ENCODE peak calls at places on chromosomes 16 and 17, in eight cellular contexts. One of them, this sample, is unnamed.

GRCh38 chr17:35612924-35613521 is 25.9 kb downstream of the AP2B1 start:
- DNase-seq in uterus: no peak
- DNase-seq in heart left ventricle: no peak
- DNase-seq in pancreas: no peak
- DNase-seq in transverse colon: peak
- DNase-seq in PC-3: peak
- DNase-seq in dorsolateral prefrontal cortex: peak
- DNase-seq in A549: peak
- DNase-seq in this sample: peak

GRCh38 chr16:57999366-57999970 is 1.0 kb downstream of the ZNF319 start:
- DNase-seq in dorsolateral prefrontal cortex: no peak
- DNase-seq in heart left ventricle: no peak
- DNase-seq in PC-3: no peak
- DNase-seq in transverse colon: no peak
- DNase-seq in uterus: no peak
- DNase-seq in pancreas: no peak
- DNase-seq in A549: peak
- DNase-seq in this sample: no peak

GRCh38 chr17:43671075-43671692 is 9.5 kb upstream of the MEOX1 start:
- DNase-seq in uterus: peak
- DNase-seq in PC-3: peak
- DNase-seq in A549: no peak
- DNase-seq in transverse colon: no peak
- DNase-seq in pancreas: no peak
- DNase-seq in dorsolateral prefrontal cortex: no peak
- DNase-seq in heart left ventricle: no peak
- DNase-seq in this sample: no peak

GRCh38 chr16:56999409-57000270 is 10.3 kb downstream of the NLRC5 start:
- DNase-seq in dorsolateral prefrontal cortex: no peak
- DNase-seq in PC-3: no peak
- DNase-seq in transverse colon: no peak
- DNase-seq in uterus: peak
- DNase-seq in A549: no peak
- DNase-seq in heart left ventricle: no peak
- DNase-seq in pancreas: no peak
- DNase-seq in this sample: no peak

GRCh38 chr17:36773039-36773438 is 164.2 kb upstream of the LHX1 start:
- DNase-seq in PC-3: no peak
- DNase-seq in transverse colon: no peak
- DNase-seq in dorsolateral prefrontal cortex: no peak
- DNase-seq in pancreas: no peak
- DNase-seq in uterus: no peak
- DNase-seq in heart left ventricle: no peak
- DNase-seq in A549: no peak
- DNase-seq in this sample: no peak

GRCh38 chr16:53839150-53839549 is 135.2 kb downstream of the FTO start:
- DNase-seq in PC-3: no peak
- DNase-seq in transverse colon: no peak
- DNase-seq in heart left ventricle: no peak
- DNase-seq in pancreas: no peak
- DNase-seq in dorsolateral prefrontal cortex: no peak
- DNase-seq in A549: no peak
- DNase-seq in uterus: no peak
- DNase-seq in this sample: no peak

GRCh38 chr17:46772879-46773620 is 45.4 kb downstream of the WNT3 start:
- DNase-seq in transverse colon: no peak
- DNase-seq in pancreas: peak
- DNase-seq in PC-3: no peak
- DNase-seq in dorsolateral prefrontal cortex: peak
- DNase-seq in uterus: no peak
- DNase-seq in heart left ventricle: no peak
- DNase-seq in A549: no peak
- DNase-seq in this sample: no peak

GRCh38 chr16:83206426-83206825 is 579.7 kb downstream of the CDH13 start:
- DNase-seq in uterus: no peak
- DNase-seq in transverse colon: no peak
- DNase-seq in dorsolateral prefrontal cortex: no peak
- DNase-seq in heart left ventricle: no peak
- DNase-seq in A549: no peak
- DNase-seq in pancreas: no peak
- DNase-seq in PC-3: no peak
- DNase-seq in this sample: no peak

GRCh38 chr17:70521821-70522256 is 352.5 kb downstream of the KCNJ2 start:
- DNase-seq in uterus: no peak
- DNase-seq in heart left ventricle: peak
- DNase-seq in PC-3: peak
- DNase-seq in A549: no peak
- DNase-seq in pancreas: no peak
- DNase-seq in dorsolateral prefrontal cortex: no peak
- DNase-seq in transverse colon: peak
- DNase-seq in this sample: peak

GRCh38 chr16:86072328-86073102 is 173.6 kb downstream of the IRF8 start:
- DNase-seq in PC-3: peak
- DNase-seq in transverse colon: peak
- DNase-seq in pancreas: peak
- DNase-seq in uterus: peak
- DNase-seq in heart left ventricle: peak
- DNase-seq in dorsolateral prefrontal cortex: peak
- DNase-seq in A549: peak
- DNase-seq in this sample: peak

GRCh38 chr17:55601874-55602364 is 90.7 kb upstream of the SMIM36 start:
- DNase-seq in PC-3: peak
- DNase-seq in transverse colon: no peak
- DNase-seq in uterus: no peak
- DNase-seq in A549: peak
- DNase-seq in heart left ventricle: no peak
- DNase-seq in dorsolateral prefrontal cortex: no peak
- DNase-seq in pancreas: no peak
- DNase-seq in this sample: no peak

GRCh38 chr17:16417896-16418683 is 2.7 kb downstream of the TRPV2 start:
- DNase-seq in transverse colon: no peak
- DNase-seq in PC-3: peak
- DNase-seq in pancreas: no peak
- DNase-seq in heart left ventricle: no peak
- DNase-seq in A549: no peak
- DNase-seq in dorsolateral prefrontal cortex: no peak
- DNase-seq in uterus: no peak
- DNase-seq in this sample: no peak

GRCh38 chr17:42697108-42697811 is 14.9 kb downstream of the CNTNAP1 start:
- DNase-seq in pancreas: no peak
- DNase-seq in PC-3: no peak
- DNase-seq in heart left ventricle: no peak
- DNase-seq in A549: no peak
- DNase-seq in dorsolateral prefrontal cortex: no peak
- DNase-seq in transverse colon: no peak
- DNase-seq in uterus: no peak
- DNase-seq in this sample: no peak

GRCh38 chr16:22813223-22813945 is 578 bp upstream of the HS3ST2 start:
- DNase-seq in PC-3: peak
- DNase-seq in transverse colon: peak
- DNase-seq in uterus: no peak
- DNase-seq in heart left ventricle: peak
- DNase-seq in pancreas: peak
- DNase-seq in A549: no peak
- DNase-seq in dorsolateral prefrontal cortex: peak
- DNase-seq in this sample: peak

GRCh38 chr17:26963163-26963503 is 330.8 kb upstream of the WSB1 start:
- DNase-seq in uterus: no peak
- DNase-seq in PC-3: no peak
- DNase-seq in pancreas: no peak
- DNase-seq in A549: no peak
- DNase-seq in heart left ventricle: no peak
- DNase-seq in dorsolateral prefrontal cortex: no peak
- DNase-seq in transverse colon: no peak
- DNase-seq in this sample: no peak
- H3K4me3 ChIP-seq in uterus: no peak
- H3K4me3 ChIP-seq in PC-3: peak
- H3K4me3 ChIP-seq in pancreas: no peak
- H3K4me3 ChIP-seq in A549: no peak
- H3K4me3 ChIP-seq in heart left ventricle: no peak
- H3K4me3 ChIP-seq in dorsolateral prefrontal cortex: no peak
- H3K4me3 ChIP-seq in transverse colon: no peak
- H3K4me3 ChIP-seq in this sample: no peak

DNA sequence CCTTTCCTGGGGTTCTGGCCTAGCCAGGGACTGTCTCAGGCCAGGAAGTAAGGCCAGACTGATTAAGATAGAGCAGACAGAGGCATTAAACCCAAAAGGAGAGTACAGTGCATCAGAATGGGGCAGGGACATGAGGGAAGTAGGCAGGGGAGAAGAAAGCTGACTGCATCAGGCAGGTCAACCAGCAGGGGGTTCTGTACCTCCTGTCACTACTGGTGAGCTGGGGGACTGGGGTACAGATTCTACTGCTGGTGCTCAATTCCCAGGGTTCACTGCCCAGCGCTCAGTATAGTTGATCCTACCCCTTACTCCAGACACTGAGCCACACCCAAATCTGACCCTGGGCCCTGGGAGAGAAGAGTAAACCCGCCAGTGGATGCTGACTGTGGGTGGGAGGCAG is 12.9 kb upstream of the MTMR4 start:
- DNase-seq in A549: no peak
- DNase-seq in heart left ventricle: no peak
- DNase-seq in transverse colon: no peak
- DNase-seq in PC-3: no peak
- DNase-seq in uterus: no peak
- DNase-seq in pancreas: no peak
- DNase-seq in dorsolateral prefrontal cortex: no peak
- DNase-seq in this sample: no peak
- TF ChIP-seq CTCF in A549: no peak
- TF ChIP-seq CTCF in heart left ventricle: no peak
- TF ChIP-seq CTCF in transverse colon: no peak
- TF ChIP-seq CTCF in PC-3: no peak
- TF ChIP-seq CTCF in uterus: no peak
- TF ChIP-seq CTCF in pancreas: no peak
- TF ChIP-seq CTCF in dorsolateral prefrontal cortex: peak
- TF ChIP-seq CTCF in this sample: no peak

GRCh38 chr17:7685533-7686220 is 1.6 kb downstream of the TP53 start:
- DNase-seq in uterus: peak
- DNase-seq in dorsolateral prefrontal cortex: peak
- DNase-seq in heart left ventricle: peak
- DNase-seq in PC-3: peak
- DNase-seq in transverse colon: peak
- DNase-seq in A549: peak
- DNase-seq in pancreas: peak
- DNase-seq in this sample: peak

GRCh38 chr17:7687072-7687907 is at the start of gene TP53:
- DNase-seq in A549: peak
- DNase-seq in uterus: peak
- DNase-seq in dorsolateral prefrontal cortex: peak
- DNase-seq in PC-3: peak
- DNase-seq in pancreas: peak
- DNase-seq in transverse colon: peak
- DNase-seq in heart left ventricle: peak
- DNase-seq in this sample: peak

GRCh38 chr17:7686221-7687071 is 844 bp downstream of the TP53 start:
- DNase-seq in dorsolateral prefrontal cortex: peak
- DNase-seq in uterus: peak
- DNase-seq in pancreas: no peak
- DNase-seq in A549: peak
- DNase-seq in PC-3: no peak
- DNase-seq in heart left ventricle: peak
- DNase-seq in transverse colon: peak
- DNase-seq in this sample: peak

GRCh38 chr17:7687908-7688807 is at the start of gene WRAP53:
- DNase-seq in PC-3: peak
- DNase-seq in heart left ventricle: peak
- DNase-seq in transverse colon: peak
- DNase-seq in uterus: peak
- DNase-seq in dorsolateral prefrontal cortex: peak
- DNase-seq in A549: peak
- DNase-seq in pancreas: peak
- DNase-seq in this sample: peak

DNA sequence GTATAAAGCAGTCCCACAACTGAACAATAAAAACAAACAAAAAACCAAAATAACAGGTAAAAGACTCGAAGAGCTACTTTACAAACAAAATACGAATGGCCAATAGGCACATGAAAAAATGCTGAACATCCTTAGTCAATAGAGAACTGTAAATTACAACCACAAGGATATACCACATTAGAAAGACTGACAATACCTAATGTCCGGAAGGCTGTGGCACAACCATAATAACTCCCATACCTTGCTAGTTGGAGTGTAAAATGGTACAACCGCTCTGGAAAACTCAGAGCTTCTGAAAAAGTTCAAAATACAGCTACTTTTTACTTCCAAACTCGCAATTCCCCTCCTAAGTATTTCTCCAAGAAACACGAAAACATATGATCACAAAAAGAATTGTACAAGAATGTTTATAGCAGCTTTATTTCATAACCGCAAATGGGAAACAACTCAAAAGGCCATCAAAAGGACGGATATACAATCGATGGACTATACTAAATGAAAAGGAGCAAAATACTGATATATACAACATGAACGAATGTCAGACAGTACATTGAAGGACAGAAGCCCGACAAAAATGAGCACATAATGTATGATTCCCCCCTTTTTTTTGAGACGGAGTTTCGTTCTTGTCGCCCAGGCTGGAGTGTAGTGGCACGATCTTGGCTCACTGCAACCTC is 2.3 kb downstream of the TP53 start:
- DNase-seq in heart left ventricle: no peak
- DNase-seq in dorsolateral prefrontal cortex: no peak
- DNase-seq in PC-3: no peak
- DNase-seq in pancreas: no peak
- DNase-seq in A549: no peak
- DNase-seq in uterus: no peak
- DNase-seq in transverse colon: no peak
- DNase-seq in this sample: no peak
- H3K27ac ChIP-seq in heart left ventricle: peak
- H3K27ac ChIP-seq in dorsolateral prefrontal cortex: peak
- H3K27ac ChIP-seq in PC-3: no peak
- H3K27ac ChIP-seq in pancreas: peak
- H3K27ac ChIP-seq in A549: peak
- H3K27ac ChIP-seq in uterus: peak
- H3K27ac ChIP-seq in transverse colon: peak
- H3K27ac ChIP-seq in this sample: peak

GRCh38 chr17:74016504-74016903 is 187.0 kb upstream of the RPL38 start:
- DNase-seq in A549: no peak
- DNase-seq in uterus: no peak
- DNase-seq in dorsolateral prefrontal cortex: no peak
- DNase-seq in transverse colon: no peak
- DNase-seq in pancreas: no peak
- DNase-seq in heart left ventricle: no peak
- DNase-seq in PC-3: no peak
- DNase-seq in this sample: no peak

GRCh38 chr17:74015316-74015715 is 188.2 kb upstream of the RPL38 start:
- DNase-seq in uterus: no peak
- DNase-seq in transverse colon: no peak
- DNase-seq in A549: no peak
- DNase-seq in dorsolateral prefrontal cortex: no peak
- DNase-seq in PC-3: no peak
- DNase-seq in heart left ventricle: no peak
- DNase-seq in pancreas: no peak
- DNase-seq in this sample: no peak

GRCh38 chr17:74019860-74020259 is 183.6 kb upstream of the RPL38 start:
- DNase-seq in dorsolateral prefrontal cortex: no peak
- DNase-seq in heart left ventricle: no peak
- DNase-seq in transverse colon: no peak
- DNase-seq in A549: no peak
- DNase-seq in uterus: no peak
- DNase-seq in pancreas: no peak
- DNase-seq in PC-3: no peak
- DNase-seq in this sample: no peak

GRCh38 chr17:74018116-74018515 is 185.4 kb upstream of the RPL38 start:
- DNase-seq in uterus: no peak
- DNase-seq in A549: no peak
- DNase-seq in PC-3: no peak
- DNase-seq in dorsolateral prefrontal cortex: peak
- DNase-seq in heart left ventricle: no peak
- DNase-seq in transverse colon: no peak
- DNase-seq in pancreas: no peak
- DNase-seq in this sample: no peak

GRCh38 chr17:74017461-74017860 is 186.0 kb upstream of the RPL38 start:
- DNase-seq in A549: no peak
- DNase-seq in transverse colon: no peak
- DNase-seq in pancreas: no peak
- DNase-seq in uterus: no peak
- DNase-seq in heart left ventricle: no peak
- DNase-seq in PC-3: no peak
- DNase-seq in dorsolateral prefrontal cortex: no peak
- DNase-seq in this sample: no peak
- H3K4me3 ChIP-seq in A549: no peak
- H3K4me3 ChIP-seq in transverse colon: no peak
- H3K4me3 ChIP-seq in pancreas: no peak
- H3K4me3 ChIP-seq in uterus: no peak
- H3K4me3 ChIP-seq in heart left ventricle: no peak
- H3K4me3 ChIP-seq in PC-3: no peak
- H3K4me3 ChIP-seq in dorsolateral prefrontal cortex: no peak
- H3K4me3 ChIP-seq in this sample: no peak